ENCODE peak calls at places on chromosomes 13 and 19, in six cellular contexts. E is neuronal stem cell, N is testis, P is transverse colon, C is prostate gland, G is cardiac muscle cell. Y is an unnamed sample.

GRCh38 chr19:40217027-40217810 is 965 bp downstream of the TTC9B start:
- DNase-seq in C (peak), N (peak), E (no peak), G (peak), P (peak), Y (no peak)

GRCh38 chr19:15417699-15418098 is 1.1 kb downstream of the AKAP8L start:
- DNase-seq in N (no peak), C (no peak), G (no peak), E (no peak), P (no peak), Y (peak)

GRCh38 chr19:56966225-56966696 is 125.7 kb upstream of the PEG3 start:
- DNase-seq in P (no peak), E (no peak), G (no peak), C (no peak), N (peak), Y (no peak)

GRCh38 chr13:45238945-45239795 is 38.3 kb upstream of the KCTD4 start:
- DNase-seq in N (no peak), C (no peak), P (no peak), G (no peak), E (no peak), Y (peak)

GRCh38 chr13:90594694-90595093 is 752.8 kb upstream of the MIR17HG start:
- DNase-seq in G (no peak), E (no peak), N (no peak), C (no peak), P (no peak), Y (peak)

GRCh38 chr19:33134571-33135041 is 2.7 kb downstream of the WDR88 start:
- DNase-seq in G (no peak), P (no peak), C (no peak), N (no peak), E (no peak), Y (no peak)

GRCh38 chr13:41411536-41411935 is 45.8 kb upstream of the RGCC start:
- DNase-seq in P (no peak), E (peak), G (no peak), C (peak), N (peak), Y (peak)

GRCh38 chr13:59531571-59532091 is 632.1 kb downstream of the DIAPH3 start:
- DNase-seq in G (peak), E (no peak), C (peak), P (peak), N (peak), Y (peak)

GRCh38 chr13:113077953-113078894 is 27.4 kb upstream of the F7 start:
- DNase-seq in P (no peak), G (no peak), N (no peak), C (no peak), E (no peak), Y (no peak)

GRCh38 chr13:77494226-77494625 is 41.3 kb upstream of the SCEL start:
- DNase-seq in N (no peak), P (no peak), G (no peak), C (no peak), E (no peak), Y (no peak)

GRCh38 chr19:44777715-44778347 is at the start of gene CBLC:
- DNase-seq in G (peak), N (peak), E (no peak), C (peak), P (peak), Y (no peak)

GRCh38 chr13:113453962-113454361 is 674 bp upstream of the ADPRHL1 start:
- DNase-seq in N (no peak), C (no peak), P (no peak), E (no peak), G (no peak), Y (peak)

GRCh38 chr19:55667958-55668357 is 7.1 kb upstream of the EPN1 start:
- DNase-seq in E (no peak), C (no peak), P (no peak), N (no peak), G (no peak), Y (no peak)
- H3K4me3 ChIP-seq in E (no peak), C (no peak), P (no peak), N (no peak), G (no peak), Y (no peak)

GRCh38 chr13:37486171-37486661 is 112.4 kb downstream of the POSTN start:
- DNase-seq in G (no peak), C (no peak), P (no peak), N (no peak), E (no peak), Y (peak)
- H3K4me3 ChIP-seq in G (no peak), C (no peak), P (no peak), N (no peak), E (no peak), Y (no peak)

DNA sequence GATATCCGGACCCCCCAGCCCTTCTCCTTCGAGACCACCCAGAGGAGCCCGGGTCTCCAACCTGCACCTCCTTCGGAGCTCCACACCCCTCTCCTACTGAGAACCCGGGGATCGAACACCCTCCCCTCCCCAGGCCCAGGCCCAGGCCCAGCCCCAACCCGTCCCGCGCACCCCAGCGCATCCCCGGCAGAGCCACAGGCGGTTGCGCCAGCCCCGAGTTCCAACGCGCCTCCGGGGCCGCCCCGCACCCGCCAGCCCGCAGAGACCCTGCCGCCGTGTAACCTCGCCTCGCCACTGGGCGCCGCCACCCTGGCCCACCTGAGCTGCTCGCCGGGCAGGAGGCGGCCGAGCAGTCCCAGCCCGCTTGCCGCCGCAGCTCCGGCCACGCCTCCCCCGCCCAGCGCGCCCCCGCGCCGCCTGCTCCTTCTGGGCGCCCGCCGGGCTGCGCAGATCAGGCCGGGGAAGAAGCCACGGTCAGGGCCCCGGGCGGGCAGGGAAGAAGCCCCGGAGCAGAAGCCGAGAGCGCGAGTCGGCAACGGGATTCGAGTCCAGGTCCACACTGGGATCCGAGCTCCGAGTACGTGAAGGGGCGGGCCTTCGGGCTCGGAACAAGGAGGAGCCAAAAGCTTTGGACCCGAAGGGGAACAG is at the start of gene MBOAT7:
- DNase-seq in P (no peak), C (no peak), G (no peak), N (no peak), E (no peak), Y (no peak)
- H3K4me3 ChIP-seq in P (peak), C (peak), G (peak), N (peak), E (peak), Y (peak)

GRCh38 chr19:48249502-48250014 is 6.2 kb downstream of the CARD8 start:
- DNase-seq in C (no peak), G (no peak), N (peak), P (peak), E (no peak), Y (peak)

GRCh38 chr19:48247212-48247611 is 8.5 kb downstream of the CARD8 start:
- DNase-seq in G (no peak), E (no peak), C (no peak), P (no peak), N (no peak), Y (no peak)

GRCh38 chr19:48246101-48246500 is 9.6 kb downstream of the CARD8 start:
- DNase-seq in E (no peak), G (no peak), C (no peak), N (no peak), P (no peak), Y (no peak)

GRCh38 chr19:48250290-48251025 is 5.3 kb downstream of the CARD8 start:
- DNase-seq in E (no peak), N (no peak), P (no peak), C (no peak), G (no peak), Y (no peak)

DNA sequence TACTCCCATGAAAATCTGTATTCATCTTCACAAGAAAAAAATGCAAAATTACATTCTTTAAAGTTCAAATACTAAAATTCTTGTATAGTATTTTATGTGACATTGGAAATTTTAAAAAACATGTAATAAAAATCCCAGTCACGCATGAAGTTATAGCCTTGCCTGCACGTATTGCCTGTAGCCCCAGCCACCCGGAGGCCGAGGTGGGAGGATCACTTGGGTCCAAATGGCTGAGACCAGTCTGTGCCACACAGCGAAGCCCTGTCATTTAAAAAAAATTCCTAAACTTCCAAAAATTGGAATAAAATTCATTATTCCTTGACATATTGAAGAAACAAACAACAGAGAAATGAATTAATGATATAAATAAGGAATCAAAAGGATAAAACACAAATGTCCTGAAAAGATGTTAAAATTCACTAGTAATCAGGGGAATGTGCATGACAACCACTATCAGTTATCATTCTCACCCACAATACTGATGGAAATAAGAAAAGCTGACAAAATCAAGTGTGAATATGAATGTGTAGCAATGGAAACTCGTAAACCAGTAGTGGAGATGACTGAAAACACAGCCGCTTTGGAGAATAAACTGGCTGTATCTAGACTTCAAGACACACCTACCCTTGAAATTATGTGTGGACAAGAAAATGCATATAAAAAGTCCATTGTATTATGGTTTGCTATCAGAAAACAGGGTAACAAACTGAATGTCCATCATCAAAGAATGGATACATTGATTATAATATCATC is 7.5 kb downstream of the CARD8 start:
- DNase-seq in G (no peak), N (no peak), E (no peak), P (no peak), C (no peak), Y (no peak)
- H3K4me3 ChIP-seq in G (no peak), N (no peak), E (no peak), P (peak), C (no peak), Y (no peak)

GRCh38 chr19:941292-942132 is 15.7 kb downstream of the ARID3A start:
- DNase-seq in P (no peak), N (no peak), E (no peak), C (no peak), G (no peak), Y (no peak)
- H3K4me3 ChIP-seq in P (peak), N (no peak), E (no peak), C (peak), G (no peak), Y (no peak)

DNA sequence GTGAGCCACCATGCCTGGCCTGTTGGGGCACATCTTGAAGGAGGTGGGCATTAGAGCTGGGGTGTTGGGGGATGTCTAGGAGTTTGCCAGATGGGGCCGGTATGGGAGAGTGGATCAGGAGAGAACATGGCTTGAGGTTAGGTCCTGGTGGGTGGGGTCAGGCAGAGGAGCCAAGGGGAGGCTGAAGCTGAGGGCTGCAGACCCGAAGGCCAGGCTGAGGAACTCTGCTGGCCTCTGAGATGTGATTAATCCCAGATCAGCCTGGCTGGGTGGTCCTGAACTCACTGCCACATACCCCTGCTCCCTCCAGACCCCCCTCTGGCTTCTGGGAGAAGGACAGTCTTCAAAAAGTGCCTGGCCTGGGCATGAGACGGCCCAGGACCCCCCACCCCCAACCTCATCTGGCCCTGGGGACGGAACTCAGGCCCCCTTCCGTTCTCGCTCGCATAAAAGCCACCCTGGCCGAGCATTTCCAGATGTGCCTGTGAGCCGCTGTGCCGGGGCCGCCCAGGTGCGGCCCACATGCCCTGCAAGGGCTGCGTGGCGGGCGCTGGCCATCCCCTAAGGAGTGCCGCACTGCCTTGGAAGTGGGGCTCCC is 2.7 kb downstream of the FSTL3 start:
- DNase-seq in E (no peak), G (no peak), N (no peak), C (no peak), P (no peak), Y (no peak)
- H3K4me3 ChIP-seq in E (no peak), G (no peak), N (no peak), C (no peak), P (no peak), Y (peak)

DNA sequence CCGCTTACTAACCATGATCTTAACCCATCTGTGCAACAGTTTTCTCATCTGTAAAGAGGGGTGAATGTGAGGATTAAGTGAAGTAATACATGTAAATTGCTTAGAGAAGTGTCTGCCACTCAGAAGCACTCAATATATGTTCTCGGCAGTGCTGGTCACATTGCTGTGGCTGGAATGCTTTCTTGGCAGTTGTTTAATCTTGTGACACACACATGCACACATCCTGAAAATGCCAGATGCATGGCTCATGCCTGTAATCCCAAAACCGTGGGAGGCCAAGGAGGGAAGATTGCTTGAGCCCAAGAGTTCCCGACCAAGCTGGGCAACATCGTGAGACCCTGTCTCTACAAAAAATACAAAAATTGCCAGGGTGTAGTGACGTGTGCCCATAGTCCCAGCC is 4.9 kb upstream of the DMKN start:
- DNase-seq in G (no peak), P (no peak), C (no peak), E (no peak), N (no peak), Y (peak)
- H3K4me3 ChIP-seq in G (no peak), P (no peak), C (no peak), E (no peak), N (no peak), Y (no peak)

DNA sequence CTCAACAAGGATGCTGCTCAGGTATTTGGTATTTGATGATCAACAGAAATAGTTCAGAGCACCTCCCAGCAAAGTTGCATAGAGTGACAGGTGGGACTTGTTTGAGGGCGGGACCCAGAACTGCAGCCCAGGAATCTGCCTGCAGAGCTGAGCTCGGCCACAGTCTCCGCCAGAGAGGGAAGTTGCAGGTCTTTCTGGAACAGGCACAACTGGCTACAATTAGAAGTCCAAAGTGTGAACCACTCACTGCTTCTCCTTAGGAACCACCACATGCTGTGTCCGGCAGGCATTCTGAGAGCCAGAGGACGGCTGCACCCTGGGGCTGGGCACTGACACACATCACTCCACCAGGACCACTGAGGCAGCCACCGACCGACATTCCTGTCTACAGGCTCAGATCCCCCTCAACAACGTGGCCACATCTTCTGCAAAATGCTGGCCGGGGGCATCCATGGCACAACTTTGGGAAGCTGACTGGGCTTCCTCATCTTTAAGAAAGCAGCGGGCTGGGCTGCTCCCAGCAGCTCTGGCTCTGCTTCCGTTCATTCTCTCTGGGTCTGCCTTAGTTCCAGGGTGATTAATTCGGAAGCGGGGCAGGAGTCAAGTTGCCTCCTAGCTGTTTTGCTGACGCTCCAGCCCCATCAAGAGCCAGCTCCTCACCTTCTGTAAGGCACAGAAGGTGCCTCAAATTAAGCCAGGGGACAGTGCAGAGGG is 918 bp downstream of the SLC15A1 start:
- DNase-seq in E (no peak), N (no peak), C (no peak), G (peak), P (peak), Y (peak)
- H3K4me3 ChIP-seq in E (peak), N (peak), C (peak), G (no peak), P (peak), Y (no peak)

GRCh38 chr19:50332264-50333038 is 3.3 kb upstream of the KCNC3 start:
- DNase-seq in P (no peak), E (no peak), N (no peak), C (no peak), G (peak), Y (no peak)

GRCh38 chr19:50332014-50332263 is 2.8 kb upstream of the KCNC3 start:
- DNase-seq in C (no peak), E (no peak), G (no peak), P (no peak), N (no peak), Y (no peak)

GRCh38 chr19:50334741-50335421 is 5.7 kb upstream of the KCNC3 start:
- DNase-seq in E (no peak), N (no peak), C (no peak), P (no peak), G (no peak), Y (no peak)

GRCh38 chr19:50333737-50334617 is 4.8 kb upstream of the KCNC3 start:
- DNase-seq in N (peak), G (peak), E (no peak), P (peak), C (peak), Y (no peak)

GRCh38 chr19:50333235-50333736 is 4.1 kb upstream of the KCNC3 start:
- DNase-seq in E (peak), C (peak), P (peak), G (peak), N (peak), Y (peak)
- H3K4me3 ChIP-seq in E (peak), C (peak), P (peak), G (peak), N (peak), Y (peak)

Y was measured in cardiac fibroblast.